ENCODE peak calls at places on chromosomes 12 and 14, in four cellular contexts. M is body of pancreas, T is heart left ventricle, K is transverse colon. H is an unnamed sample.

GRCh38 chr14:71487449-71487848 is 444.8 kb upstream of the RGS6 start:
- DNase-seq in M (no peak), T (no peak), K (no peak), H (no peak)

GRCh38 chr14:77612011-77612620 is 4.3 kb downstream of the SPTLC2 start:
- DNase-seq in M (no peak), T (no peak), K (no peak), H (no peak)

GRCh38 chr14:98705826-98706225 is 566.2 kb downstream of the BCL11B start:
- DNase-seq in M (no peak), T (no peak), K (no peak), H (no peak)

GRCh38 chr14:95953111-95953724 is 76.6 kb downstream of the TUNAR start:
- DNase-seq in M (no peak), T (no peak), K (no peak), H (no peak)

GRCh38 chr14:51860836-51861583 is 598 bp downstream of the GNG2 start:
- DNase-seq in M (no peak), T (no peak), K (no peak), H (no peak)

GRCh38 chr12:124626841-124627502 is 59.6 kb upstream of the NCOR2 start:
- DNase-seq in M (peak), T (peak), K (no peak), H (peak)

GRCh38 chr12:14785568-14785967 is 17.7 kb downstream of the WBP11 start:
- DNase-seq in M (no peak), T (no peak), K (no peak), H (no peak)

GRCh38 chr12:6965714-6966113 is 4.8 kb downstream of the PHB2 start:
- DNase-seq in M (no peak), T (no peak), K (no peak), H (no peak)

GRCh38 chr12:96981053-96981452 is 74.0 kb downstream of the NEDD1 start:
- DNase-seq in M (no peak), T (no peak), K (no peak), H (no peak)

GRCh38 chr12:91355150-91356006 is 172.8 kb upstream of the DCN start:
- DNase-seq in M (peak), T (peak), K (peak), H (peak)

GRCh38 chr14:105165134-105165704 is 3.4 kb downstream of the JAG2 start:
- DNase-seq in M (no peak), T (no peak), K (peak), H (no peak)

GRCh38 chr12:30753761-30754382 is 879 bp downstream of the CAPRIN2 start:
- DNase-seq in M (no peak), T (no peak), K (no peak), H (no peak)

GRCh38 chr14:53855574-53855973 is 101.1 kb downstream of the BMP4 start:
- DNase-seq in M (no peak), T (no peak), K (no peak), H (no peak)

GRCh38 chr12:66600805-66601392 is 78.0 kb downstream of the GRIP1 start:
- DNase-seq in M (no peak), T (no peak), K (no peak), H (no peak)

GRCh38 chr12:4962539-4963486 is 53.1 kb downstream of the KCNA1 start:
- DNase-seq in M (no peak), T (no peak), K (no peak), H (no peak)

GRCh38 chr12:85363382-85364190 is 83.6 kb downstream of the ALX1 start:
- DNase-seq in M (no peak), T (no peak), K (no peak), H (peak)

GRCh38 chr14:38252066-38252710 is 3.7 kb downstream of the CLEC14A start:
- DNase-seq in M (no peak), T (no peak), K (no peak), H (no peak)

GRCh38 chr12:2834581-2835491 is at the start of gene NRIP2:
- DNase-seq in M (no peak), T (peak), K (no peak), H (peak)

GRCh38 chr14:75307700-75308379 is 29.2 kb downstream of the FOS start:
- DNase-seq in M (peak), T (peak), K (peak), H (peak)

GRCh38 chr12:40104461-40105264 is 1.2 kb downstream of the SLC2A13 start:
- DNase-seq in M (no peak), T (peak), K (peak), H (peak)

GRCh38 chr14:61145903-61146411 is 135.2 kb downstream of the TMEM30B start:
- DNase-seq in M (no peak), T (no peak), K (no peak), H (no peak)

GRCh38 chr12:11812558-11813421 is 163.3 kb downstream of the ETV6 start:
- DNase-seq in M (no peak), T (peak), K (peak), H (no peak)

GRCh38 chr12:3725267-3726115 is 27.4 kb downstream of the CRACR2A start:
- DNase-seq in M (no peak), T (no peak), K (no peak), H (peak)

GRCh38 chr12:129550353-129550752 is 353.5 kb downstream of the TMEM132D start:
- DNase-seq in M (peak), T (no peak), K (peak), H (no peak)

GRCh38 chr14:64841121-64841611 is 38.5 kb downstream of the SPTB start:
- DNase-seq in M (no peak), T (no peak), K (no peak), H (no peak)

GRCh38 chr12:98446716-98447115 is 68.7 kb upstream of the TMPO start:
- DNase-seq in M (no peak), T (no peak), K (no peak), H (no peak)

GRCh38 chr14:74922752-74923401 is at the start of gene RPS6KL1:
- DNase-seq in M (peak), T (peak), K (peak), H (peak)

GRCh38 chr12:16437281-16437816 is 89.9 kb downstream of the MGST1 start:
- DNase-seq in M (no peak), T (no peak), K (no peak), H (no peak)

GRCh38 chr14:104341532-104342434 is 203.4 kb downstream of the KIF26A start:
- DNase-seq in M (peak), T (peak), K (peak), H (peak)

GRCh38 chr12:85733441-85733840 is 102.8 kb downstream of the RASSF9 start:
- DNase-seq in M (no peak), T (no peak), K (no peak), H (no peak)

GRCh38 chr14:34873591-34874385 is 1.4 kb downstream of the BAZ1A start:
- DNase-seq in M (peak), T (peak), K (peak), H (no peak)

GRCh38 chr14:53458368-53458814 is 305.3 kb upstream of the DDHD1 start:
- DNase-seq in M (no peak), T (no peak), K (no peak), H (no peak)

DNA sequence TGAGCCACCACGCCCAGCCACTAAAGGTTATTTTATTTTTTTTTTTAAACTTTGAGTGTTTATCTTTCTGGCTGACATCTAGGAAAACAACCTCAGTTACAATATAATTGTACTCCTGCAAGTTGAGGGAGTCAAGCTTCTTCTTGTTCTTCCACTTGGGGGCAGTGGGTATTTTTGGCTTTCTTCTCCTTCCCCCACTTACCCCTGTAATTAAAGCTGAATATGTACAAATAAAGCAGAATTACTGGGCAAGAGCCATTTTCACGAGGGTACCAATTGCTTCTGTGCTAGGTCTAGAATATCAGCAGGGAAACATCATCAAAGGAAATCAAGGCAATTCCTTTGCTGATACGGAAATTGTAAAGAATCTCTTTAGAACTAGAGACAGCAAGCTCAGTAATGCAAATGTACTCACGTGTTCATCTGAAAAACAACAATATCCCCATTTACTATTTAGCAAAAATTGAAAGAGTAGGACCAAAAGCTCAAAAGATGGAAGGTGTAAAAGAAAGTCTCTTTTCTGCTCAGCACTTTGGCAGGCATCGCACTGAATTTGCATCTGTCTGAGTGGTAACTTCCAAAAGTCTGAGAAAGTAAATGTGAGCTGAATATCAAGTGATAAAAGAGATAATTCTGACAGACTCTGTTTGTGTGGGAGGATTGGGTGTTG is 72.8 kb downstream of the TAOK3 start:
- DNase-seq in M (no peak), T (no peak), K (no peak), H (no peak)
- TF ChIP-seq CTCF in M (no peak), T (no peak), K (no peak), H (no peak)

DNA sequence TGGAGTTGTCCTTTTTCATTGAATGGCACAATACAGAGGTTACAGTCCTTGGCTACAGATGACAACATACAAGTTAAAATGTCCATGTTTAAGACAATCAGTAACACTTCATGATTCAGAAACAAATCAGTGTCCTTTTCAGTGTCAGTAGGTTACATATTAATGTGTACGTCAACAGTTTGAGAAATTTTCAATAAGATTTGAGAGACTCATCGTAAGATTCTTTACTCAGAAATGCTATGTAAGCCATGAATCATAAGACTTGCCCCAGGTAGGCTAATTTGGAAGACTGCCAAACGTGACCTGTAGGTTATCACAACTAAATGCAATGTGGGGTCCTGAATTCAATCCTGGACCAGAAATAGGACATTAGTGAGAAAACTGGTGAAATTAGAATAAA is 3.5 kb downstream of the RDH12 start:
- DNase-seq in M (no peak), T (no peak), K (no peak), H (no peak)
- H3K27ac ChIP-seq in M (no peak), T (no peak), K (no peak), H (no peak)

GRCh38 chr14:23300687-23301223 is 1.9 kb downstream of the PPP1R3E start:
- DNase-seq in M (peak), T (peak), K (peak), H (peak)
- TF ChIP-seq POLR2A in M (peak), T (no peak), K (peak), H (no peak)

GRCh38 chr12:114888458-114888857 is 204.5 kb upstream of the TBX3 start:
- DNase-seq in M (no peak), T (no peak), K (peak), H (no peak)
- TF ChIP-seq CTCF in M (no peak), T (no peak), K (no peak), H (no peak)

GRCh38 chr12:63354919-63355318 is 203.9 kb upstream of the AVPR1A start:
- DNase-seq in M (no peak), T (no peak), K (no peak), H (no peak)
- H3K27ac ChIP-seq in M (no peak), T (no peak), K (no peak), H (no peak)

GRCh38 chr12:108567974-108568652 is 5.7 kb downstream of the ISCU start:
- DNase-seq in M (no peak), T (no peak), K (no peak), H (no peak)
- TF ChIP-seq POLR2A in M (no peak), T (no peak), K (no peak), H (no peak)

GRCh38 chr12:54390668-54391551 is 6.4 kb upstream of the ZNF385A start:
- DNase-seq in M (peak), T (peak), K (peak), H (peak)
- TF ChIP-seq CTCF in M (no peak), T (no peak), K (no peak), H (no peak)

DNA sequence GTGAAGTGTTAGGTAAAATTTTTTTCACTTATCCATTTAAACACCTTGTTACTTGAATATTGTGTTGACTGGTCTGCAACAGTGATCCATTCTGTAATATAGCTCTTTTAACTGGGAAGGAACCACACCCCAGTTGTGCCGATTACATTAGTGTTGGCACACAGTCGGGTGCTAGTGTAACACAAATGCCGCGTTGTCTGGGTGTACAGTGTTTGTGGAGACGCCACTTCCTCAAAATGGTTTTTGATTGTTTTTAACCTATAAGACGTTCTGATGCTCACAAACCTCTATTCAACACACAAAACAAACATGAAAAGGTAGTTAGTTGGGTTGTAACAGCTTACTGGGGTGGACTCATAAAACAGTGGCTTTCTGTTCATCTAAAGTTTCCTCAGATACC is 48.0 kb upstream of the TRAF3 start:
- DNase-seq in M (no peak), T (no peak), K (no peak), H (no peak)
- H3K27ac ChIP-seq in M (no peak), T (no peak), K (no peak), H (no peak)